ENCODE peak calls at places on chromosomes 7 and 10, in nine cellular contexts. One of them, this sample, is unnamed. For H3K9me3, the result is how much of the 10 kb centered on the place peaks cover.

GRCh38 chr10:20142311-20142710 is 326.1 kb downstream of the PLXDC2 start:
- DNase-seq in naive thymus-derived CD4-positive, alpha-beta T cell: no peak
- DNase-seq in cardiac muscle cell: no peak
- DNase-seq in DND-41: no peak
- DNase-seq in effector memory CD4-positive, alpha-beta T cell: no peak
- DNase-seq in A549: no peak
- DNase-seq in CD4-positive, CD25-positive, alpha-beta regulatory T cell: no peak
- DNase-seq in HCT116: no peak
- DNase-seq in neural progenitor cell: peak
- DNase-seq in this sample: no peak

GRCh38 chr7:3210531-3210930 is 90.5 kb upstream of the SDK1 start:
- DNase-seq in naive thymus-derived CD4-positive, alpha-beta T cell: no peak
- DNase-seq in cardiac muscle cell: no peak
- DNase-seq in DND-41: no peak
- DNase-seq in effector memory CD4-positive, alpha-beta T cell: no peak
- DNase-seq in A549: no peak
- DNase-seq in CD4-positive, CD25-positive, alpha-beta regulatory T cell: no peak
- DNase-seq in HCT116: no peak
- DNase-seq in neural progenitor cell: peak
- DNase-seq in this sample: no peak

GRCh38 chr7:24456526-24457214 is 116.6 kb upstream of the PALS2 start:
- DNase-seq in naive thymus-derived CD4-positive, alpha-beta T cell: no peak
- DNase-seq in cardiac muscle cell: no peak
- DNase-seq in DND-41: no peak
- DNase-seq in effector memory CD4-positive, alpha-beta T cell: no peak
- DNase-seq in A549: peak
- DNase-seq in CD4-positive, CD25-positive, alpha-beta regulatory T cell: no peak
- DNase-seq in HCT116: no peak
- DNase-seq in neural progenitor cell: no peak
- DNase-seq in this sample: no peak

GRCh38 chr7:42272793-42273665 is 36.0 kb upstream of the GLI3 start:
- DNase-seq in naive thymus-derived CD4-positive, alpha-beta T cell: no peak
- DNase-seq in cardiac muscle cell: peak
- DNase-seq in DND-41: no peak
- DNase-seq in effector memory CD4-positive, alpha-beta T cell: no peak
- DNase-seq in A549: no peak
- DNase-seq in CD4-positive, CD25-positive, alpha-beta regulatory T cell: no peak
- DNase-seq in HCT116: no peak
- DNase-seq in neural progenitor cell: peak
- DNase-seq in this sample: no peak

GRCh38 chr10:105068497-105068896 is 427.4 kb downstream of the SORCS3 start:
- DNase-seq in naive thymus-derived CD4-positive, alpha-beta T cell: no peak
- DNase-seq in cardiac muscle cell: no peak
- DNase-seq in DND-41: no peak
- DNase-seq in effector memory CD4-positive, alpha-beta T cell: no peak
- DNase-seq in A549: no peak
- DNase-seq in CD4-positive, CD25-positive, alpha-beta regulatory T cell: no peak
- DNase-seq in HCT116: no peak
- DNase-seq in neural progenitor cell: no peak
- DNase-seq in this sample: no peak

GRCh38 chr10:59561397-59562121 is 148.1 kb downstream of the SLC16A9 start:
- DNase-seq in naive thymus-derived CD4-positive, alpha-beta T cell: no peak
- DNase-seq in cardiac muscle cell: peak
- DNase-seq in DND-41: no peak
- DNase-seq in effector memory CD4-positive, alpha-beta T cell: no peak
- DNase-seq in A549: no peak
- DNase-seq in CD4-positive, CD25-positive, alpha-beta regulatory T cell: no peak
- DNase-seq in HCT116: no peak
- DNase-seq in neural progenitor cell: no peak
- DNase-seq in this sample: no peak

GRCh38 chr10:48579251-48579960 is 25.5 kb downstream of the ARHGAP22 start:
- DNase-seq in naive thymus-derived CD4-positive, alpha-beta T cell: no peak
- DNase-seq in cardiac muscle cell: peak
- DNase-seq in DND-41: no peak
- DNase-seq in effector memory CD4-positive, alpha-beta T cell: no peak
- DNase-seq in A549: no peak
- DNase-seq in CD4-positive, CD25-positive, alpha-beta regulatory T cell: no peak
- DNase-seq in HCT116: no peak
- DNase-seq in neural progenitor cell: no peak
- DNase-seq in this sample: no peak

GRCh38 chr10:12925845-12926244 is 75.7 kb downstream of the CCDC3 start:
- DNase-seq in naive thymus-derived CD4-positive, alpha-beta T cell: no peak
- DNase-seq in cardiac muscle cell: no peak
- DNase-seq in DND-41: no peak
- DNase-seq in effector memory CD4-positive, alpha-beta T cell: no peak
- DNase-seq in A549: no peak
- DNase-seq in CD4-positive, CD25-positive, alpha-beta regulatory T cell: no peak
- DNase-seq in HCT116: no peak
- DNase-seq in neural progenitor cell: no peak
- DNase-seq in this sample: no peak

GRCh38 chr7:131845573-131846337 is 289.3 kb upstream of the PODXL start:
- DNase-seq in naive thymus-derived CD4-positive, alpha-beta T cell: no peak
- DNase-seq in cardiac muscle cell: no peak
- DNase-seq in DND-41: no peak
- DNase-seq in effector memory CD4-positive, alpha-beta T cell: no peak
- DNase-seq in A549: no peak
- DNase-seq in CD4-positive, CD25-positive, alpha-beta regulatory T cell: no peak
- DNase-seq in HCT116: no peak
- DNase-seq in neural progenitor cell: no peak
- DNase-seq in this sample: no peak

GRCh38 chr10:124879136-124879535 is 62.8 kb upstream of the ZRANB1 start:
- DNase-seq in naive thymus-derived CD4-positive, alpha-beta T cell: no peak
- DNase-seq in cardiac muscle cell: no peak
- DNase-seq in DND-41: no peak
- DNase-seq in effector memory CD4-positive, alpha-beta T cell: no peak
- DNase-seq in A549: no peak
- DNase-seq in CD4-positive, CD25-positive, alpha-beta regulatory T cell: no peak
- DNase-seq in HCT116: no peak
- DNase-seq in neural progenitor cell: no peak
- DNase-seq in this sample: no peak

GRCh38 chr7:36777062-36777461 is 52.8 kb upstream of the AOAH start:
- DNase-seq in naive thymus-derived CD4-positive, alpha-beta T cell: peak
- DNase-seq in cardiac muscle cell: no peak
- DNase-seq in DND-41: peak
- DNase-seq in effector memory CD4-positive, alpha-beta T cell: peak
- DNase-seq in A549: no peak
- DNase-seq in CD4-positive, CD25-positive, alpha-beta regulatory T cell: peak
- DNase-seq in HCT116: no peak
- DNase-seq in neural progenitor cell: no peak
- DNase-seq in this sample: no peak

GRCh38 chr7:131959106-131959812 is 402.8 kb upstream of the PODXL start:
- DNase-seq in naive thymus-derived CD4-positive, alpha-beta T cell: no peak
- DNase-seq in cardiac muscle cell: peak
- DNase-seq in DND-41: no peak
- DNase-seq in effector memory CD4-positive, alpha-beta T cell: no peak
- DNase-seq in A549: no peak
- DNase-seq in CD4-positive, CD25-positive, alpha-beta regulatory T cell: no peak
- DNase-seq in HCT116: no peak
- DNase-seq in neural progenitor cell: peak
- DNase-seq in this sample: no peak

GRCh38 chr7:88599528-88599927 is 160.0 kb upstream of the ZNF804B start:
- DNase-seq in naive thymus-derived CD4-positive, alpha-beta T cell: no peak
- DNase-seq in cardiac muscle cell: no peak
- DNase-seq in DND-41: no peak
- DNase-seq in effector memory CD4-positive, alpha-beta T cell: no peak
- DNase-seq in A549: no peak
- DNase-seq in CD4-positive, CD25-positive, alpha-beta regulatory T cell: no peak
- DNase-seq in HCT116: no peak
- DNase-seq in neural progenitor cell: peak
- DNase-seq in this sample: no peak

GRCh38 chr10:95295031-95295755 is 4.4 kb upstream of the PDLIM1 start:
- DNase-seq in naive thymus-derived CD4-positive, alpha-beta T cell: peak
- DNase-seq in cardiac muscle cell: peak
- DNase-seq in DND-41: no peak
- DNase-seq in effector memory CD4-positive, alpha-beta T cell: no peak
- DNase-seq in A549: no peak
- DNase-seq in CD4-positive, CD25-positive, alpha-beta regulatory T cell: peak
- DNase-seq in HCT116: no peak
- DNase-seq in neural progenitor cell: peak
- DNase-seq in this sample: no peak

GRCh38 chr7:21108182-21108581 is 319.7 kb upstream of the SP4 start:
- DNase-seq in naive thymus-derived CD4-positive, alpha-beta T cell: no peak
- DNase-seq in cardiac muscle cell: no peak
- DNase-seq in DND-41: no peak
- DNase-seq in effector memory CD4-positive, alpha-beta T cell: no peak
- DNase-seq in A549: no peak
- DNase-seq in CD4-positive, CD25-positive, alpha-beta regulatory T cell: no peak
- DNase-seq in HCT116: no peak
- DNase-seq in neural progenitor cell: peak
- DNase-seq in this sample: no peak

GRCh38 chr10:15624405-15625191 is 95.1 kb downstream of the ITGA8 start:
- DNase-seq in naive thymus-derived CD4-positive, alpha-beta T cell: no peak
- DNase-seq in cardiac muscle cell: peak
- DNase-seq in DND-41: no peak
- DNase-seq in effector memory CD4-positive, alpha-beta T cell: no peak
- DNase-seq in A549: no peak
- DNase-seq in CD4-positive, CD25-positive, alpha-beta regulatory T cell: no peak
- DNase-seq in HCT116: no peak
- DNase-seq in neural progenitor cell: no peak
- DNase-seq in this sample: no peak

GRCh38 chr10:71396714-71397339 is at the start of gene CDH23:
- DNase-seq in naive thymus-derived CD4-positive, alpha-beta T cell: no peak
- DNase-seq in cardiac muscle cell: peak
- DNase-seq in DND-41: no peak
- DNase-seq in effector memory CD4-positive, alpha-beta T cell: no peak
- DNase-seq in A549: peak
- DNase-seq in CD4-positive, CD25-positive, alpha-beta regulatory T cell: no peak
- DNase-seq in HCT116: no peak
- DNase-seq in neural progenitor cell: peak
- DNase-seq in this sample: no peak

DNA sequence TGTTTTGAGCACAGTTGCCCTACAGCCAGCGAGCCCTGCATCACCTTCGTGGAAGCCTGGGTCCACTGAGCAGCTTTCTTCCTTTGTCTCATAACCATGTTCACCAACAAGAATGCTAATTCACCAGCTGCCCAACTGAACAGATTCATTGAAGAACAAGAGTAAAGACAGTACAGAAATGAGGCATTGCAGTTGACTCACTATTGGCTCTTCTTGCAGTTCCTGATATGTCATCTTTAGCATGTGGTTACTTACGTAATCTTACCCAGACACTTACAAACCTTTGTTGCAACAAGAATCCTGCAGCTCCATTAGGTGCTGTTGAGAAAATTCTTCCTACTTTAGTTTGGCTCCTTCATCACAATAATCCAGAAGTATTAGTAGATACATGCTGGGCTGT is 174.0 kb upstream of the TPK1 start:
- DNase-seq in naive thymus-derived CD4-positive, alpha-beta T cell: no peak
- DNase-seq in cardiac muscle cell: no peak
- DNase-seq in DND-41: no peak
- DNase-seq in effector memory CD4-positive, alpha-beta T cell: no peak
- DNase-seq in A549: no peak
- DNase-seq in CD4-positive, CD25-positive, alpha-beta regulatory T cell: no peak
- DNase-seq in HCT116: no peak
- DNase-seq in neural progenitor cell: no peak
- DNase-seq in this sample: no peak
- H3K9me3 ChIP-seq in naive thymus-derived CD4-positive, alpha-beta T cell: under half
- H3K9me3 ChIP-seq in cardiac muscle cell: under half
- H3K9me3 ChIP-seq in DND-41: under half
- H3K9me3 ChIP-seq in effector memory CD4-positive, alpha-beta T cell: under half
- H3K9me3 ChIP-seq in A549: under half
- H3K9me3 ChIP-seq in CD4-positive, CD25-positive, alpha-beta regulatory T cell: under half
- H3K9me3 ChIP-seq in HCT116: under half
- H3K9me3 ChIP-seq in neural progenitor cell: under half
- H3K9me3 ChIP-seq in this sample: under half

DNA sequence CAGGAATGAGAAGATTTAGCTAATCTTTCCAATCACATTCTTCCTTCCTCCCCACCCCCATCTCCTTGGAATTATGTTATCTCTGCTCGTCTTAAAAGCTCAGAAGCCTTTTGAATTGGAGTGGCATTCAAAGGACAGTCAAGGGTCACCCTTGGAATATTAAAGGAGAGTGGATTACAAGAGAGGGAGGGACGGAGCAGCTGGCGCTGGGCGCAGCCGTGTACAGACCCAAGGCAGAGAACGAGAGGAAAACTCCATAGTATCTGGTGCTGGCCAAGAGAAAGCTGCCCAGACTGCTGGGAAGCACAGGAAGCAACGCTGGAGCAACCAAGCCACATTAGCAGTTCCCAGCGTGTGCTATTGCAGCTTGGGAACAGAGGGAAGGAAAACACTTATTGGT is 95.7 kb downstream of the POU6F2 start:
- DNase-seq in naive thymus-derived CD4-positive, alpha-beta T cell: no peak
- DNase-seq in cardiac muscle cell: peak
- DNase-seq in DND-41: no peak
- DNase-seq in effector memory CD4-positive, alpha-beta T cell: no peak
- DNase-seq in A549: no peak
- DNase-seq in CD4-positive, CD25-positive, alpha-beta regulatory T cell: no peak
- DNase-seq in HCT116: no peak
- DNase-seq in neural progenitor cell: peak
- DNase-seq in this sample: no peak
- H3K27ac ChIP-seq in naive thymus-derived CD4-positive, alpha-beta T cell: no peak
- H3K27ac ChIP-seq in cardiac muscle cell: no peak
- H3K27ac ChIP-seq in DND-41: no peak
- H3K27ac ChIP-seq in effector memory CD4-positive, alpha-beta T cell: no peak
- H3K27ac ChIP-seq in A549: no peak
- H3K27ac ChIP-seq in CD4-positive, CD25-positive, alpha-beta regulatory T cell: no peak
- H3K27ac ChIP-seq in HCT116: no peak
- H3K27ac ChIP-seq in neural progenitor cell: peak
- H3K27ac ChIP-seq in this sample: no peak

DNA sequence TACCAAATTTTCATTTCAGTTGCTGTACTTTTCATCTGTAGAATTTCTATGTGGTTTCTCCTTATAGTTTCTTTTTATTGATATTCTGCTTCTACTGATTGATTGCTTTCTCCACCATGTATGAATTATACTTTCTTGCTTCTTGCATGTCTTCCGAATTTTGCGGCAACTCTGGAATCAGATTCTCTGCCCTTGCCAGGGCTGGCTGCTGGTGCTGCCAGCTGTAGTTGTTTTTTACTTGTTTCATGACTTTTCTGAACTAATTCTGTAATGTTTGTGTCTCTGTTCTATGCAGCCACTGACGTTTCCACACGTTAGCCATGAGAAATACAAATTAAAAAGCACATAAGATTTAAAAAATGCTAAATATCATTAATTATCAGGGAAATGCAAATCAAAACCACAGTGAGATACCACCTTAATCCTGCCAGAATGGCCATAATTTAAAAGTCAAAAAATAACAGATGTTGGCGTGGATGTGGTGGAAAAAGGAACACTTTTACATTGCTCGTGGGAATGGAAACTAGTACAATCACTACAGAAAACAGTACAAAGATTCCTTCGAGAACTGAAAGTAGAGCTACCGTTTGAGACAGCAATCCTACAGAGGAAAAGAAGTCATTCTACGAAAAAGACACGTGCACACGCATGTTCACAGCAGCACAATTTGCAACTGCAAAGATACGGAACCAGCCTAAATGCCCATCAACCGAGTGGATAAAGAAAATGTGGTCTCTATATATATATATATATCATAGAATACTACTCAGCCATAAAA is 51.5 kb downstream of the MAD1L1 start:
- DNase-seq in naive thymus-derived CD4-positive, alpha-beta T cell: no peak
- DNase-seq in cardiac muscle cell: no peak
- DNase-seq in DND-41: no peak
- DNase-seq in effector memory CD4-positive, alpha-beta T cell: no peak
- DNase-seq in A549: no peak
- DNase-seq in CD4-positive, CD25-positive, alpha-beta regulatory T cell: no peak
- DNase-seq in HCT116: no peak
- DNase-seq in neural progenitor cell: no peak
- DNase-seq in this sample: no peak
- H3K4me3 ChIP-seq in naive thymus-derived CD4-positive, alpha-beta T cell: no peak
- H3K4me3 ChIP-seq in cardiac muscle cell: no peak
- H3K4me3 ChIP-seq in DND-41: no peak
- H3K4me3 ChIP-seq in effector memory CD4-positive, alpha-beta T cell: no peak
- H3K4me3 ChIP-seq in A549: no peak
- H3K4me3 ChIP-seq in CD4-positive, CD25-positive, alpha-beta regulatory T cell: no peak
- H3K4me3 ChIP-seq in HCT116: no peak
- H3K4me3 ChIP-seq in neural progenitor cell: no peak
- H3K4me3 ChIP-seq in this sample: no peak

GRCh38 chr10:14592026-14592425 is 182.7 kb downstream of the FAM107B start:
- DNase-seq in naive thymus-derived CD4-positive, alpha-beta T cell: no peak
- DNase-seq in cardiac muscle cell: no peak
- DNase-seq in DND-41: no peak
- DNase-seq in effector memory CD4-positive, alpha-beta T cell: no peak
- DNase-seq in A549: no peak
- DNase-seq in CD4-positive, CD25-positive, alpha-beta regulatory T cell: no peak
- DNase-seq in HCT116: no peak
- DNase-seq in neural progenitor cell: no peak
- DNase-seq in this sample: no peak
- H3K9me3 ChIP-seq in naive thymus-derived CD4-positive, alpha-beta T cell: under half
- H3K9me3 ChIP-seq in cardiac muscle cell: under half
- H3K9me3 ChIP-seq in DND-41: under half
- H3K9me3 ChIP-seq in effector memory CD4-positive, alpha-beta T cell: under half
- H3K9me3 ChIP-seq in A549: under half
- H3K9me3 ChIP-seq in CD4-positive, CD25-positive, alpha-beta regulatory T cell: under half
- H3K9me3 ChIP-seq in HCT116: under half
- H3K9me3 ChIP-seq in neural progenitor cell: under half
- H3K9me3 ChIP-seq in this sample: under half

This sample was measured in thoracic aorta.